ENCODE peak calls at places on chromosome 14, in five cellular contexts. D is Caco-2, C is astrocyte, I is AG09309, S is fibroblast of pulmonary artery. F is an unnamed sample.

GRCh38 chr14:49541049-49541448 is 45.1 kb downstream of the RPS29 start:
- DNase-seq in I (no peak), C (no peak), D (no peak), S (no peak), F (no peak)

GRCh38 chr14:55052259-55052930 is 948 bp downstream of the MAPK1IP1L start:
- DNase-seq in D (no peak), I (no peak), S (peak; percentile 51), C (peak; percentile 40), F (no peak)

GRCh38 chr14:105860615-105861580 is 334.5 kb downstream of the TMEM121 start:
- DNase-seq in S (no peak), I (no peak), C (no peak), D (no peak), F (no peak)

GRCh38 chr14:47675239-47675488 is 241 bp downstream of the MDGA2 start:
- DNase-seq in C (no peak), I (no peak), S (no peak), D (no peak), F (no peak)

GRCh38 chr14:64232095-64232830 is 61.9 kb downstream of the ESR2 start:
- DNase-seq in I (peak; percentile 67), D (no peak), S (peak; percentile 95), C (peak; percentile 93), F (no peak)

GRCh38 chr14:68771631-68772030 is 21.2 kb downstream of the ZFP36L1 start:
- DNase-seq in I (no peak), S (no peak), D (no peak), C (no peak), F (no peak)

GRCh38 chr14:45204241-45204640 is 48.8 kb downstream of the MIS18BP1 start:
- DNase-seq in I (no peak), C (no peak), D (no peak), S (no peak), F (no peak)

GRCh38 chr14:34966413-34966812 is 16.4 kb upstream of the SRP54 start:
- DNase-seq in I (no peak), C (no peak), D (no peak), S (no peak), F (no peak)

GRCh38 chr14:52272375-52272774 is 4.9 kb downstream of the PTGDR start:
- DNase-seq in I (no peak), S (peak; percentile 53), D (peak; percentile 23), C (no peak), F (peak; percentile 31)

GRCh38 chr14:24861083-24861630 is 188.8 kb downstream of the STXBP6 start:
- DNase-seq in C (peak; percentile 91), S (peak; percentile 37), D (peak; percentile 52), I (no peak), F (no peak)

GRCh38 chr14:41586237-41586636 is 20.4 kb upstream of the LRFN5 start:
- DNase-seq in C (no peak), D (no peak), S (peak; percentile 26), I (no peak), F (no peak)

GRCh38 chr14:26128931-26129674 is 468.7 kb downstream of the NOVA1 start:
- DNase-seq in D (no peak), C (no peak), I (no peak), S (peak; percentile 73), F (no peak)

GRCh38 chr14:92886337-92886736 is 36.6 kb upstream of the CHGA start:
- DNase-seq in C (no peak), I (no peak), S (no peak), D (no peak), F (peak; percentile 90)

GRCh38 chr14:53409974-53410373 is 256.9 kb upstream of the DDHD1 start:
- DNase-seq in D (no peak), C (peak; percentile 68), I (no peak), S (peak; percentile 14), F (no peak)

GRCh38 chr14:25041484-25041883 is 8.5 kb downstream of the STXBP6 start:
- DNase-seq in D (no peak), S (no peak), C (peak; percentile 8), I (no peak), F (no peak)

GRCh38 chr14:34465069-34465859 is 3.2 kb upstream of the SPTSSA start:
- DNase-seq in C (peak; percentile 10), S (peak; percentile 79), I (no peak), D (no peak), F (no peak)

GRCh38 chr14:62743569-62743968 is 301.7 kb downstream of the KCNH5 start:
- DNase-seq in C (no peak), I (no peak), D (no peak), S (no peak), F (no peak)

GRCh38 chr14:77609902-77610301 is 6.5 kb downstream of the SPTLC2 start:
- DNase-seq in D (no peak), C (no peak), S (no peak), I (no peak), F (no peak)
- TF ChIP-seq CTCF in D (no peak), C (no peak), S (no peak), I (no peak), F (no peak)

GRCh38 chr14:104182857-104183425 is 44.6 kb downstream of the KIF26A start:
- DNase-seq in D (no peak), S (no peak), I (no peak), C (no peak), F (no peak)
- TF ChIP-seq CTCF in D (no peak), S (no peak), I (no peak), C (no peak), F (no peak)

GRCh38 chr14:102208741-102209140 is 69.0 kb downstream of the WDR20 start:
- DNase-seq in D (no peak), I (no peak), S (no peak), C (no peak), F (no peak)

GRCh38 chr14:102210421-102211042 is 70.8 kb downstream of the WDR20 start:
- DNase-seq in D (no peak), I (no peak), C (no peak), S (no peak), F (no peak)

GRCh38 chr14:102211240-102211639 is 71.5 kb downstream of the WDR20 start:
- DNase-seq in C (no peak), I (no peak), S (no peak), D (no peak), F (no peak)

GRCh38 chr14:102207831-102208365 is 68.2 kb downstream of the WDR20 start:
- DNase-seq in I (no peak), S (no peak), C (no peak), D (no peak), F (no peak)

DNA sequence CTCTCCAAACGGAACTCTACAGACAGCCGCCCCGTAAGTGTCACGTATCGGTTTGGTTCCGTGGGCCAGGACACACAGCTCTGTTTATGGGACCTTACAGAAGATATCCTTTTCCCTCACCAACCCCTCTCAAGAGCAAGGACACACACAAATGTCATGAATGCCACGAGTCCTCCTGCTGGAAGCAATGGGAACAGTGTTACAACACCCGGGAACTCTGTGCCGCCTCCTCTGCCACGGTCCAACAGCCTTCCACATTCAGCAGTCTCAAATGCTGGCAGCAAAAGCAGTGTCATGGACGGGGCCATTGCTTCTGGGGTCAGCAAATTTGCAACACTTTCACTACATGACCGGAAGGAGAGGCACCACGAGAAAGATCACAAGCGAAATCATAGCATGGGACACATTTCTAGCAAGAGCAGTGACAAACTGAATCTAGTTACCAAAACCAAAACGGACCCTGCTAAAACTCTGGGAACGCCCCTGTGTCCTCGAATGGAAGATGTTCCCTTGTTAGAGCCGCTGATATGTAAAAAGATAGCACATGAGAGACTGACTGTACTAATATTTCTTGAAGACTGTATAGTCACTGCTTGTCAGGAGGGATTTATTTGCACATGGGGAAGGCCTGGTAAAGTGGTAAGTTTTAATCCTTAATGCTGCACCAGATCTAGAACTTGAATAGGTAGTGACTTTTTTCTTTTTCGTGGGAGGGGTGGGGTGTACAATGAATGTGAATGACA is 69.7 kb downstream of the WDR20 start:
- DNase-seq in D (peak; percentile 31), S (peak; percentile 35), C (no peak), I (no peak), F (no peak)
- TF ChIP-seq CTCF in D (no peak), S (peak; percentile 22), C (peak; percentile 25), I (peak; percentile 31), F (peak; percentile 41)

GRCh38 chr14:61694830-61695694 is at the start of gene HIF1A:
- DNase-seq in D (peak; percentile 97), I (peak; percentile 98), C (peak; percentile 98), S (peak; percentile 100), F (peak; percentile 97)
- TF ChIP-seq CTCF in D (no peak), I (peak; percentile 15), C (no peak), S (peak; percentile 40), F (peak; percentile 4)

GRCh38 chr14:99276482-99276881 is 4.5 kb upstream of the BCL11B start:
- DNase-seq in D (no peak), C (no peak), I (no peak), S (no peak), F (no peak)

GRCh38 chr14:99273724-99274345 is 1.8 kb upstream of the BCL11B start:
- DNase-seq in D (no peak), C (no peak), I (no peak), S (no peak), F (peak; percentile 52)

GRCh38 chr14:99273025-99273723 is 1.2 kb upstream of the BCL11B start:
- DNase-seq in S (no peak), C (no peak), I (no peak), D (peak; percentile 41), F (peak; percentile 82)

GRCh38 chr14:99275222-99275584 is 3.2 kb upstream of the BCL11B start:
- DNase-seq in S (no peak), C (no peak), I (no peak), D (no peak), F (no peak)

DNA sequence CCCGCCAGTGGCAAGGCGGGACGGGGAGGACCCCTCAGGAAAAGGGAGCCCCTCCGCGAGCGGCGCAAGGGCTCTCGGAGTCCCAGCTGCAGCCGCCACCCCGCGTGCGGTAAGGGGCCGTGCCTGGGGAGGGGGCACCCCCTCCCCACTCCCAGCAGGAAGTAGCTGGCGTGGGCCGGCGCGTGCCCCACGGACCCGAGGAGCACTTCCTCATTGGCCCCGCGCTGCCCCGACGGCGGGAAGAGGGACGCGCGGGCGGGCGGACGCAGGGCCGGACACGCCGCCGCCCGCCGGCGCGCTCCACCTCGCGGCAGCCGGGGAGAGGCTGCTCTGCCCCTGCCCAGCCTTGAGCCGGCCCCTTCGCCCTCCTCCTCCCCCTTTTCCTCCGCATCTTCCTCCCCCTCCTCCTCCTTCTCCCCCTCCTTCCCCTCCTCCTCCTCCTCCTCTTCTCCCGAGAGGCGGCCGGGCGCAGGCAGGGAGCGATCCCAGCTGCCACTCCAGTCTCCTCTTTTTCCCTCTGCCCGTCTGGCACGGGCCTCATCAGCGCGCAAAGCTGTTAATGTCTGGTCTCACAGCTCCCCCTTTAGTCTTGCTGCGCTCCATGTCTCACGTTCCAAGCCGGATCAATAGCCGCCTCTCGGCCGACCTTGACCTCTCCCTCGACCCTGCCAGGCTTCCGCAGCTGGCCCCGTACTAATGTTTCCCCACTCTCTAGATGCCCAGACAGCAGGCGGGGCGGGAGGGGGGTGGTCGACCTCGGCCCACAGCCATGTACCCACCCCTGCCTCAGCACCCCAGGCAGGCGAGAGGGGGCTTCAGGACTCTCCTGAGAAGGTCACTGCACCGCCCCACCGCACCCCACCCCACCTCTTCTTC is 2.6 kb upstream of the BCL11B start:
- DNase-seq in I (peak; percentile 5), C (peak; percentile 75), D (peak; percentile 76), S (peak; percentile 80), F (peak; percentile 95)
- TF ChIP-seq CTCF in I (peak; percentile 34), C (no peak), D (no peak), S (peak; percentile 5), F (peak; percentile 46)

F was measured in WERI-Rb-1.